ENCODE peak calls at places on chromosomes 16 and 17, in eight cellular contexts. N is A549; D is left cardiac atrium; L is ELF-1; G is BE2C; M is T-helper 9 cell; U is stimulated activated naive B cell treated with anti-CD40 and anti-IgM and Interleukin-4, amounts not matched to agents 10 μg/mL and 1 μg/mL and 100 μg/mL, for 72 hours; Z is neural progenitor cell. X is an unnamed sample.

GRCh38 chr16:56907401-56907800 is 24.5 kb upstream of the HERPUD1 start:
- DNase-seq in N (no peak), D (no peak), L (no peak), G (no peak), M (no peak), U (no peak), Z (no peak), X (no peak)

GRCh38 chr17:42010898-42011516 is 6.2 kb downstream of the DNAJC7 start:
- DNase-seq in N (peak; percentile 62), D (no peak), L (peak; percentile 34), G (peak; percentile 36), M (no peak), U (no peak), Z (peak; percentile 21), X (no peak)

GRCh38 chr16:63530208-63530607 is 1494.0 kb upstream of the CDH8 start:
- DNase-seq in N (no peak), D (no peak), L (no peak), G (no peak), M (no peak), U (no peak), Z (peak; percentile 11), X (no peak)

GRCh38 chr16:89764711-89765201 is 43.4 kb downstream of the ZNF276 start:
- DNase-seq in N (no peak), D (peak; percentile 33), L (no peak), G (no peak), M (no peak), U (peak; percentile 67), Z (no peak), X (no peak)

GRCh38 chr16:78288915-78289314 is 189.5 kb downstream of the WWOX start:
- DNase-seq in N (no peak), D (no peak), L (no peak), G (no peak), M (no peak), U (no peak), Z (no peak), X (no peak)

GRCh38 chr16:12458591-12459400 is 344.9 kb downstream of the CPPED1 start:
- DNase-seq in N (no peak), D (peak; percentile 33), L (no peak), G (no peak), M (no peak), U (peak; percentile 34), Z (no peak), X (no peak)

GRCh38 chr17:16935241-16935663 is 36.7 kb downstream of the TNFRSF13B start:
- DNase-seq in N (no peak), D (peak; percentile 11), L (no peak), G (no peak), M (no peak), U (no peak), Z (no peak), X (no peak)

GRCh38 chr16:787261-787966 is 767 bp downstream of the RPUSD1 start:
- DNase-seq in N (no peak), D (no peak), L (no peak), G (no peak), M (no peak), U (no peak), Z (no peak), X (no peak)

GRCh38 chr17:50949128-50950001 is 83.2 kb upstream of the TOB1 start:
- DNase-seq in N (no peak), D (no peak), L (no peak), G (no peak), M (no peak), U (no peak), Z (no peak), X (no peak)